ENCODE peak calls at places on chromosome 18, in seven cellular contexts. P is AG09309; R is naive thymus-derived CD8-positive, alpha-beta T cell; I is neural crest cell; J is hepatic stellate cell; X is NCI-H1417 treated with DMSO at 0.1 percent for 48 hours; Y is iris pigment epithelial cell. M is an unnamed sample.

GRCh38 chr18:72056171-72056570 is 488.0 kb downstream of the CBLN2 start:
- DNase-seq in P (no peak), J (no peak), X (peak), I (no peak), R (no peak), Y (no peak), M (no peak)

GRCh38 chr18:73812423-73812822 is 335.2 kb downstream of the FBXO15 start:
- DNase-seq in R (no peak), I (no peak), Y (no peak), X (no peak), J (no peak), P (no peak), M (no peak)

GRCh38 chr18:9653390-9653789 is 39.0 kb upstream of the PPP4R1 start:
- DNase-seq in X (no peak), I (peak), J (no peak), R (no peak), P (no peak), Y (peak), M (no peak)

GRCh38 chr18:21264651-21265050 is 22.6 kb downstream of the GREB1L start:
- DNase-seq in X (no peak), R (no peak), I (no peak), J (no peak), P (no peak), Y (peak), M (peak)

GRCh38 chr18:44181951-44182350 is 498.7 kb upstream of the SETBP1 start:
- DNase-seq in X (no peak), Y (no peak), J (no peak), P (no peak), R (no peak), I (no peak), M (no peak)

GRCh38 chr18:49303376-49303775 is 157.1 kb downstream of the DYM start:
- DNase-seq in R (no peak), J (no peak), X (no peak), I (no peak), P (no peak), Y (no peak), M (no peak)

GRCh38 chr18:46051731-46052461 is 20.2 kb downstream of the PSTPIP2 start:
- DNase-seq in J (peak), I (no peak), X (no peak), Y (peak), R (no peak), P (no peak), M (peak)

GRCh38 chr18:21115519-21116411 is 4.2 kb upstream of the ROCK1 start:
- DNase-seq in I (no peak), R (no peak), Y (peak), J (peak), P (peak), X (no peak), M (peak)

GRCh38 chr18:48875942-48876511 is 74.7 kb downstream of the SMAD7 start:
- DNase-seq in I (no peak), R (no peak), X (no peak), Y (no peak), J (no peak), P (no peak), M (peak)

GRCh38 chr18:74996055-74996454 is 212.9 kb downstream of the PTGR3 start:
- DNase-seq in R (no peak), I (no peak), P (no peak), J (no peak), X (no peak), Y (no peak), M (no peak)

GRCh38 chr18:59249186-59249774 is 24.0 kb downstream of the RAX start:
- DNase-seq in Y (peak), J (peak), I (peak), R (no peak), X (peak), P (peak), M (peak)

GRCh38 chr18:33761363-33761762 is 183.3 kb downstream of the ASXL3 start:
- DNase-seq in R (no peak), P (no peak), X (no peak), J (no peak), I (no peak), Y (peak), M (peak)

GRCh38 chr18:34632323-34632722 is 77.8 kb upstream of the DTNA start:
- DNase-seq in P (no peak), X (no peak), J (no peak), Y (no peak), I (no peak), R (no peak), M (no peak)

GRCh38 chr18:22547807-22548561 is 130.3 kb upstream of the CTAGE1 start:
- DNase-seq in X (no peak), J (no peak), P (peak), R (no peak), Y (no peak), I (no peak), M (no peak)